ENCODE peak calls at places on chromosomes 16 and 17, in five cellular contexts. C is omental fat pad, I is right lobe of liver, H is K562, O is coronary artery. J is an unnamed sample.

GRCh38 chr17:67151717-67152116 is 93.3 kb downstream of the HELZ start:
- DNase-seq in H (no peak), C (no peak), O (no peak), I (no peak), J (no peak)

GRCh38 chr16:72952404-72953301 is 95.3 kb downstream of the ZFHX3 start:
- DNase-seq in C (no peak), H (no peak), I (no peak), O (no peak), J (no peak)

GRCh38 chr16:51009359-51009758 is 141.7 kb downstream of the SALL1 start:
- DNase-seq in O (peak; percentile 26), I (peak; percentile 68), C (no peak), H (no peak), J (no peak)

GRCh38 chr17:37813753-37814152 is 68.9 kb upstream of the HNF1B start:
- DNase-seq in H (no peak), I (no peak), C (no peak), O (no peak), J (no peak)

GRCh38 chr16:17846030-17846429 is 375.3 kb upstream of the XYLT1 start:
- DNase-seq in C (no peak), I (no peak), H (no peak), O (no peak), J (no peak)

GRCh38 chr16:3118204-3118790 is 5.9 kb downstream of the ZNF205 start:
- DNase-seq in H (no peak), O (no peak), C (no peak), I (no peak), J (peak; percentile 83)

GRCh38 chr17:19248923-19249574 is 11.9 kb downstream of the EPN2 start:
- DNase-seq in O (no peak), H (no peak), C (no peak), I (no peak), J (no peak)

GRCh38 chr17:81831957-81832607 is 1.0 kb downstream of the MCRIP1 start:
- DNase-seq in O (no peak), I (no peak), H (no peak), C (no peak), J (no peak)

GRCh38 chr16:35011-35775 is 18.2 kb downstream of the POLR3K start:
- DNase-seq in O (no peak), I (no peak), H (no peak), C (no peak), J (no peak)

GRCh38 chr16:56475226-56475625 is 23.9 kb downstream of the OGFOD1 start:
- DNase-seq in H (no peak), O (no peak), I (no peak), C (no peak), J (no peak)

GRCh38 chr16:85334718-85335583 is 222.7 kb upstream of the CIBAR2 start:
- DNase-seq in C (no peak), H (peak; percentile 70), I (peak; percentile 78), O (no peak), J (no peak)

GRCh38 chr17:77356690-77357201 is 216.0 kb downstream of the SEC14L1 start:
- DNase-seq in H (no peak), O (peak; percentile 75), I (no peak), C (no peak), J (peak; percentile 62)

GRCh38 chr17:74201250-74201649 is 2.2 kb upstream of the RPL38 start:
- DNase-seq in O (no peak), C (no peak), H (no peak), I (no peak), J (no peak)

GRCh38 chr16:86437348-86437747 is 73.0 kb upstream of the FOXF1 start:
- DNase-seq in I (no peak), C (no peak), H (no peak), O (no peak), J (no peak)
- TF ChIP-seq CTCF in I (no peak), C (no peak), H (no peak), O (no peak), J (no peak)

DNA sequence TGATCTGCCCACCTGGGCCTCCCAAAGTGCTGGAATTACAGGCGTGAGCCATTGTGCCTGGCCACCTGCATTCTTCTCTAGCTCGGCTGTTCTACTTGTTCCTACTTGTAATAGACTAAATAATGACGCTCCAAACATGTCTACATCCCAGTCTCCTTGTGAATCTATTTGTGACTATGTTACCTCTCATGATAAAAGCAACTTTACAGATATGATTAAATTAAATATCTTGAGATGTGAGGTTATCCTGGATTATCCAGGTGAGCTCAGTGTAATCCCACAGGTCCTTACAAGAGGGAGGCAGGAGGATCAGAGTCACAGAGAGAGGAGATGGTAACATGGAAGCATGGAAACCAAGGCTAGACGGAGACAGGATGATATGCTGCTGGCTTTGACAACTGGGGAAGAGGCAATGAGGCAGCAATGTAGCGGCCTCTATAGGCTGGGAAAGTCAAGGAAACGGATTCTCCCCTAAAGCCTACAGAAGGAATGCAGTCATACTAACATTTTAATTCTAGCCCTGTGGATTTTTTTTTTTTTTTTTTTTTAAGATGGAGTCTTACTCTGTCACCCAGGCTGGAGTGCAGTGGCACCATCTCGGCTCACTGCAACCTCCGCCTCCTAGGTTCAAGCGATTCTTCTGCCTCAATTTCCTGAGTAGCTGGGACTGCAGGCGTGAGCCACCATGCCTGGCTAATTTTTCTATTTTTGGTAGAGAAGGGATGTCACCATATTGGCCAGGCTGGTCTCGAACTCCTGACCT is 5.0 kb upstream of the LASP1 start:
- DNase-seq in O (no peak), I (peak; percentile 12), C (no peak), H (no peak), J (no peak)
- TF ChIP-seq CTCF in O (no peak), I (no peak), C (no peak), H (peak; percentile 60), J (peak; percentile 66)

GRCh38 chr17:80248001-80248893 is 12.4 kb upstream of the RNF213 start:
- DNase-seq in H (peak; percentile 8), I (no peak), O (no peak), C (no peak), J (no peak)
- TF ChIP-seq CTCF in H (no peak), I (no peak), O (no peak), C (no peak), J (no peak)

DNA sequence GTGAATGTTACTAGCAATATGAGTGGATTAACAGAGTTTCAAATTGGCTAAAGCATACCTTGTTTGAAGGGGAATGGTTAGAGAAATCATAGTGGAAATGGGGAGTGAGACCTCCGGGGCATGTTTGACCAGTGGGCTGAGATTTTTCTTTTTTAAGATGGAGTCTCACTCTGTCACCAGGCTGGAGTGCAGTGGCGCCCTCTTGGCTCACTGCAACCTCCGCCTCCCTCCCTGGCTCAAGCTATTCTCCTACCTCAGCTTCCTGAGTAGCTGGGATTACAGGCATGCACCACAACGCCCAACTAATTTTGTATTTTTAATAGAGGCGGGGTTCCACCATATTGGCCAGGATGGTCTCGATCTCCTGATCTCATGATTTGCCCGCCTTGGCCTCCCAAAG is 9.6 kb downstream of the CDRT15 start:
- DNase-seq in H (no peak), I (no peak), O (no peak), C (no peak), J (no peak)
- TF ChIP-seq CTCF in H (no peak), I (no peak), O (no peak), C (no peak), J (no peak)

DNA sequence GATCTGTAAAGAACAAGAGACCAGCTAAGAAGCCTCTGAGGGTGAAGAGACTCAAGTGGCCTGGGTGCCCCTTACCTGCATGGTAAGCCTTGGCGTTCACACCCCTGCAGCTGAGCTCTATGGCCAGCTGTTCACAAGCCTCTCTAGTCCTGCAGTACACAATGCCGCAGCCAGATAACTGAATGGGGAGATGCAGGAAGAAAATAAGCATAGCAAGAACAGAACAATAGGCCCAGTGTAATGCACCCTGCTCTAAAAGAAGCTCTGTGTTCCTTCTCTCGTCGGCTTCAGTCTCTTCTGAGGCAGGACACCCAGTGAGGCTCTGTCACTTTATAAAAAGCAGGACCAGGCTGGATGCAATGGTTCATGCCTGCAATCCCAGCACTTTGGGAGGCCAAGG is 5.4 kb downstream of the RECQL5 start:
- DNase-seq in H (no peak), C (no peak), O (no peak), I (peak; percentile 4), J (peak; percentile 13)
- TF ChIP-seq CTCF in H (no peak), C (no peak), O (no peak), I (no peak), J (no peak)

GRCh38 chr17:80364091-80364691 is 50.8 kb upstream of the ENDOV start:
- DNase-seq in I (peak; percentile 52), C (no peak), O (no peak), H (no peak), J (peak; percentile 91)
- TF ChIP-seq CTCF in I (peak; percentile 14), C (no peak), O (no peak), H (peak; percentile 66), J (peak; percentile 64)

GRCh38 chr16:20114356-20114755 is 40.7 kb upstream of the GPR139 start:
- DNase-seq in O (no peak), I (no peak), H (no peak), C (no peak), J (no peak)
- TF ChIP-seq CTCF in O (no peak), I (no peak), H (no peak), C (no peak), J (no peak)

DNA sequence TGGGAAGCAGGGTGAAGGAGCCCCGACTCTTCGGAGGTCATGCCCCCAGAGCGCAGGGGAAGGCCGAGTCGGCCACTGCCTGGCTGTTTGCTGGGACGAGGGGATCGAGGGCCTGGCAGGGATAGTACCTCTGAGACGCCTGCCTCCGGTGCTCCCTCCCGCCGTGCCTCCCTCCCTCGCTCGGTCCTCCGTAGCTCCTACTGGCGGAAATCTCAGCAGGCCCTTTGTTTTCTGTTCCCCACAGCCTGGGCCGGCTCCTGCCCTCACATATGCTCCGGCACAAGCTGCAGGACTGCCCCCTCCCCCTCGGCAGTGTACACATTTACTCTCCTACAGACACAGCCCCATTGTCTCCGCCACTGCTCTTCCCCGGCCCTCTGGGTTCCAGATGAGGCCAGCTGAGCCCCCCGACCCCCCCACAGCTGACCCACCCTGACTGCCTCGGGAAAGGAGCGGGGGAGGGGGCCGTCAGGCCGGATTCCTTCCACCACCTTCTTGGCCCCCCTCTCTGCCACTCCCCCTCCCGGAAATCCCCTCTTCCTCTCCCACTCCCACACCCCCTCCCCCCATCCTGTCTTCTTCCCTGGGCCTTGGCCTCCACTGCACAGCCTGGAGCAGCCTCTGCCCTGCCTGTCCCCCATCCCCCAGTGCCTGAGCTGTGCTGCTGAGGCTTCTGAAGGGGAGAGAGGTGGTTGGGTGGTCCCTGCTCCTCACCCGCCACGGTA is 1.4 kb downstream of the TRAF4 start:
- DNase-seq in O (no peak), C (no peak), H (peak; percentile 41), I (peak; percentile 63), J (peak; percentile 94)
- TF ChIP-seq CTCF in O (no peak), C (no peak), H (no peak), I (no peak), J (no peak)

DNA sequence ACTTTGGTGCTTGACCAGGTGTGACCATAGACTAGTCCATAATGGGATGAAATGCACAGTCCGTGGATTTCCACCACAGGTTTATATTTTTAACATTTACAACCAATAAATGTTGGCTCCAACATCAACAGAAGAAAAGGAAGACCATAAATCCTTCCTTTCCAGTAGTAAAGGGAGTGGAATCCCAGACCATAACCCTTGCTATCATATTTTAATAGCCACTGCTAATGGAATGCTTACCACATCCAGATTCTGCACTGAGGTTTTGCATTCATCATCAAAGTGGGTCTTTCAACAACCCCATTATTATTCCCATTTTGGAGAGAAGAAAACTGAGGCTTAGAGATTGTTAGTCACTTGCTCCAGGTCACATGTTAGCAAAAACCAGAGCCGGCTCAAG is 106.7 kb downstream of the FOXL1 start:
- DNase-seq in I (no peak), H (no peak), O (no peak), C (no peak), J (no peak)
- TF ChIP-seq CTCF in I (no peak), H (no peak), O (no peak), C (no peak), J (no peak)

GRCh38 chr16:20904507-20905079 is 4.0 kb downstream of the LYRM1 start:
- DNase-seq in I (no peak), H (no peak), C (no peak), O (no peak), J (no peak)
- TF ChIP-seq CTCF in I (no peak), H (no peak), C (no peak), O (no peak), J (no peak)

J was measured in chondrocyte.